ENCODE peak calls at places on chromosomes 5 and 9, in five cellular contexts. W is testis, X is RPMI8226, G is PC-9, O is AG08395. N is an unnamed sample.

GRCh38 chr5:103532116-103532734 is 30.4 kb downstream of the NUDT12 start:
- DNase-seq in G (no peak), O (no peak), X (no peak), W (no peak), N (no peak)

GRCh38 chr5:127340606-127341005 is 50.0 kb downstream of the MEGF10 start:
- DNase-seq in G (no peak), O (no peak), X (no peak), W (no peak), N (no peak)

GRCh38 chr9:121675381-121675780 is 23.9 kb downstream of the DAB2IP start:
- DNase-seq in W (no peak), X (no peak), O (no peak), G (no peak), N (no peak)

GRCh38 chr9:96317335-96317980 is 15.5 kb upstream of the HSD17B3 start:
- DNase-seq in W (peak), O (peak), X (peak), G (peak), N (peak)

GRCh38 chr5:169222934-169223594 is 77.9 kb downstream of the SLIT3 start:
- DNase-seq in X (no peak), O (no peak), G (no peak), W (no peak), N (no peak)

GRCh38 chr5:143261748-143262392 is 141.6 kb downstream of the NR3C1 start:
- DNase-seq in O (no peak), X (no peak), W (no peak), G (no peak), N (no peak)

GRCh38 chr9:134335095-134335489 is 8.8 kb downstream of the RXRA start:
- DNase-seq in W (no peak), X (no peak), O (no peak), G (no peak), N (no peak)

GRCh38 chr9:128429505-128430086 is 8.9 kb downstream of the CERCAM start:
- DNase-seq in W (no peak), G (no peak), X (no peak), O (no peak), N (no peak)

GRCh38 chr5:10546186-10546585 is 17.7 kb upstream of the ANKRD33B start:
- DNase-seq in G (no peak), W (no peak), X (no peak), O (no peak), N (no peak)

GRCh38 chr9:2964485-2964884 is 120.6 kb upstream of the PUM3 start:
- DNase-seq in X (no peak), O (no peak), G (no peak), W (no peak), N (no peak)

GRCh38 chr5:41270423-41271251 is 57.3 kb upstream of the C6 start:
- DNase-seq in G (peak), X (peak), W (peak), O (peak), N (peak)

GRCh38 chr5:127757576-127757975 is 54.4 kb downstream of the CCDC192 start:
- DNase-seq in X (no peak), O (peak), G (peak), W (peak), N (peak)

GRCh38 chr5:980001-980588 is 28.5 kb upstream of the NKD2 start:
- DNase-seq in O (peak), G (no peak), X (no peak), W (no peak), N (no peak)

GRCh38 chr5:8538813-8539212 is 669.9 kb downstream of the MTRR start:
- DNase-seq in X (no peak), O (no peak), G (no peak), W (no peak), N (no peak)